ENCODE peak calls at places on chromosomes 6 and 20, in seven cellular contexts. L is adrenal gland, N is heart right ventricle, W is pancreas, M is stomach, X is psoas muscle, R is endothelial cell of umbilical vein. Q is an unnamed sample.
A peak's percentile ranks its signal among the peaks of the same experiment; 100 is the strongest.

GRCh38 chr6:160995271-160995670 is 3.7 kb downstream of the MAP3K4 start:
- DNase-seq in M (no peak), L (no peak), X (no peak), R (no peak), N (no peak), W (no peak), Q (no peak)

GRCh38 chr6:47654255-47654654 is 44.1 kb upstream of the ADGRF4 start:
- DNase-seq in X (no peak), N (no peak), W (no peak), M (no peak), L (no peak), R (no peak), Q (no peak)

GRCh38 chr6:47419621-47420020 is 58.0 kb upstream of the CD2AP start:
- DNase-seq in N (no peak), X (no peak), R (peak; percentile 13), M (no peak), W (no peak), L (no peak), Q (no peak)

GRCh38 chr20:6735913-6736845 is 31.3 kb upstream of the BMP2 start:
- DNase-seq in W (no peak), N (peak; percentile 24), M (peak; percentile 33), X (no peak), L (no peak), R (no peak), Q (peak; percentile 31)

GRCh38 chr6:30515967-30516753 is 26.9 kb downstream of the HLA-E start:
- DNase-seq in W (peak; percentile 92), M (peak; percentile 91), L (peak; percentile 92), X (peak; percentile 92), N (peak; percentile 84), R (peak; percentile 99), Q (peak; percentile 82)

GRCh38 chr6:2739335-2739734 is 11.4 kb downstream of the MYLK4 start:
- DNase-seq in W (no peak), N (no peak), X (no peak), M (no peak), L (no peak), R (peak; percentile 9), Q (no peak)

GRCh38 chr6:159257846-159258245 is 88.6 kb downstream of the FNDC1 start:
- DNase-seq in M (no peak), X (no peak), R (no peak), N (no peak), W (no peak), L (no peak), Q (no peak)

GRCh38 chr6:139112146-139112545 is 22.7 kb upstream of the HECA start:
- DNase-seq in M (no peak), X (no peak), N (no peak), W (no peak), R (no peak), L (no peak), Q (no peak)

GRCh38 chr6:56581561-56581960 is 61.1 kb downstream of the DST start:
- DNase-seq in L (no peak), X (no peak), R (no peak), N (no peak), M (no peak), W (no peak), Q (no peak)

GRCh38 chr6:149235130-149235561 is 82.4 kb upstream of the TAB2 start:
- DNase-seq in R (peak; percentile 86), W (peak; percentile 74), M (no peak), X (no peak), N (no peak), L (peak; percentile 67), Q (no peak)

GRCh38 chr6:15476631-15477380 is 186.0 kb downstream of the DTNBP1 start:
- DNase-seq in X (no peak), N (no peak), R (no peak), W (no peak), L (no peak), M (no peak), Q (no peak)

GRCh38 chr6:28351087-28351486 is 1.3 kb downstream of the ZKSCAN3 start:
- DNase-seq in L (no peak), N (no peak), M (peak; percentile 45), X (no peak), R (no peak), W (no peak), Q (no peak)

GRCh38 chr6:109292420-109292819 is 89.8 kb downstream of the CD164 start:
- DNase-seq in R (no peak), X (peak; percentile 71), L (no peak), M (no peak), W (no peak), N (no peak), Q (no peak)

GRCh38 chr20:9119776-9120175 is 50.9 kb downstream of the PLCB4 start:
- DNase-seq in M (peak; percentile 41), R (no peak), L (no peak), X (peak; percentile 63), W (peak; percentile 16), N (peak; percentile 49), Q (peak; percentile 66)

GRCh38 chr20:11711214-11711613 is 206.5 kb upstream of the BTBD3 start:
- DNase-seq in L (no peak), X (no peak), R (no peak), M (no peak), W (no peak), N (no peak), Q (no peak)

GRCh38 chr6:87674286-87674685 is 27.7 kb downstream of the AKIRIN2 start:
- DNase-seq in R (no peak), W (no peak), M (no peak), X (no peak), N (no peak), L (no peak), Q (no peak)

GRCh38 chr20:14580426-14581074 is 243.1 kb upstream of the FLRT3 start:
- DNase-seq in X (no peak), N (no peak), W (no peak), L (no peak), M (no peak), R (no peak), Q (no peak)

GRCh38 chr20:63829943-63830820 is 882 bp downstream of the ZBTB46 start:
- DNase-seq in X (no peak), N (no peak), R (peak; percentile 30), W (no peak), M (no peak), L (no peak), Q (peak; percentile 69)
- H3K27me3 ChIP-seq in X (no peaks in the 10 kb centered on the region), N (no peaks in the 10 kb centered on the region), R (peaks cover 18% of the 10 kb centered on the region), W (no peaks in the 10 kb centered on the region), M (peaks cover 63% of the 10 kb centered on the region), L (no peaks in the 10 kb centered on the region), Q (no peaks in the 10 kb centered on the region)

GRCh38 chr20:48066851-48067250 is 281.6 kb upstream of the SULF2 start:
- DNase-seq in N (no peak), X (no peak), R (no peak), W (no peak), L (no peak), M (no peak), Q (peak; percentile 65)
- TF ChIP-seq CTCF in N (no peak), X (no peak), R (no peak), W (no peak), L (no peak), M (no peak), Q (no peak)

GRCh38 chr6:17278289-17279061 is 2.7 kb upstream of the RBM24 start:
- DNase-seq in X (no peak), L (no peak), R (peak; percentile 12), W (no peak), M (no peak), N (no peak), Q (no peak)

GRCh38 chr6:17280138-17280537 is 1.0 kb upstream of the RBM24 start:
- DNase-seq in R (no peak), X (no peak), W (no peak), N (no peak), L (no peak), M (no peak), Q (no peak)

GRCh38 chr6:17276766-17277165 is 4.4 kb upstream of the RBM24 start:
- DNase-seq in N (no peak), X (peak; percentile 67), L (no peak), R (no peak), W (no peak), M (no peak), Q (no peak)

GRCh38 chr6:17280552-17281090 is 540 bp upstream of the RBM24 start:
- DNase-seq in L (no peak), W (peak; percentile 14), M (peak; percentile 30), X (peak; percentile 91), R (no peak), N (peak; percentile 76), Q (peak; percentile 30)

DNA sequence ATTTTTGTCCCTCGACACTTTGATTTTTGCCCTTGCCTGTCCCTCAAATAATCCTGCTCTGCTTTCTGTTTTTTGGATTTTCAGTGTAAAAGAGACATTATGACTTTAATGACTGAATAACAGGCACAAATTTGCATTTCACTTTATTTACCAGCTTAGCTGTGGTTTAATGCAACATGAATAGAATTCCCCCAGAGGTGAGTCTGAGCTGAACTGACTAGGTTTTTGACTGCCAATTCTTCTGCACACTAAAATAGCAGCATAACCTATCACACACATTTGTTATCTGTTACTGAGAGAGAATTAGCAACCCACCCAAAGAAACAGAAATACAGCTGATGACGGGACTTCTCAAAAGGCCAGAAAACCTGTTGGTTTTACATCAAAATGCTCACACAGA is 3.9 kb upstream of the RBM24 start:
- DNase-seq in R (no peak), M (no peak), N (no peak), L (no peak), X (no peak), W (no peak), Q (no peak)
- H3K27me3 ChIP-seq in R (no peaks in the 10 kb centered on the region), M (peaks cover 21% of the 10 kb centered on the region), N (peaks cover 11% of the 10 kb centered on the region), L (no peaks in the 10 kb centered on the region), X (no peaks in the 10 kb centered on the region), W (no peaks in the 10 kb centered on the region), Q (no peaks in the 10 kb centered on the region)

DNA sequence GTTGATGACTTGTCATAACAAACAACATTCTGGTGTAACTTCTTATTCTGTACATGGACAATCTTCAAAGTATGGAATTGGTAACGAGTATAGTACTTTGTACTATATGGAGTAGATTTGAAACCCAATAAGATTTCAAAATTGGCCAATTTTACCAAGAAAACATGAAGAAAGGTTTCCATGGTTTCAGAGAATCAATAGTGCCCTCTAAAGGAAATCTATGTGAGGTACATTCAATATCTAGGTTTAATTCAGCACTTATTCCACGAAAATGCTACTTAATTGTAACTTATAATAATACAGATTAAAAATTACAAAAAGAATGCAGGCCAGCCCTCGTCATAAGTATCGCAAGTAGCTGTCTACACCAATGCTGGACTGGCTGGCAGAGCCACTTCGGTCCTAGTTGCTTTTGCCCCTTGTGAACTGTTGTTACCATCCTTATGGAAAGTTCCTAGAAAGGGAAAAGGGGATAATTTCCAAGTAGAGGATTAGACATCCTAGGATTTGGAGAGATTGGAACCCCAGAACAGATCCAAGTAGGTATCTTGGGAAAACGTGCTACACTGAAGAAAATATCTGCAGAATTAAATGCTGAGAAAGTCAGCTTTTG is 70.9 kb downstream of the LCA5 start:
- DNase-seq in R (peak; percentile 59), N (no peak), X (no peak), L (no peak), M (no peak), W (no peak), Q (no peak)
- TF ChIP-seq CTCF in R (peak; percentile 27), N (peak; percentile 53), X (peak; percentile 34), L (peak; percentile 65), M (no peak), W (peak; percentile 23), Q (peak; percentile 40)

GRCh38 chr20:22572491-22572890 is 11.9 kb downstream of the FOXA2 start:
- DNase-seq in X (no peak), R (no peak), W (no peak), L (no peak), N (no peak), M (no peak), Q (no peak)
- H3K27me3 ChIP-seq in X (peaks cover 2% of the 10 kb centered on the region), R (peaks cover 85% of the 10 kb centered on the region), W (no peaks in the 10 kb centered on the region), L (peaks cover 67% of the 10 kb centered on the region), N (peaks cover 99% of the 10 kb centered on the region), M (peaks cover 99% of the 10 kb centered on the region), Q (no peaks in the 10 kb centered on the region)